ENCODE peak calls at places on chromosomes 7 and 10, in four cellular contexts. F is prostate gland, X is IMR-90, G is stomach. N is an unnamed sample.

GRCh38 chr10:72353963-72354355 is 760 bp downstream of the DNAJB12 start:
- DNase-seq in F (no peak), X (peak), G (no peak), N (no peak)

GRCh38 chr10:5924889-5925288 is 34.8 kb downstream of the FBH1 start:
- DNase-seq in F (no peak), X (no peak), G (no peak), N (no peak)

GRCh38 chr7:130436253-130436652 is 4.6 kb downstream of the CEP41 start:
- DNase-seq in F (no peak), X (no peak), G (no peak), N (no peak)

GRCh38 chr10:43078986-43079273 is 2.1 kb downstream of the RET start:
- DNase-seq in F (no peak), X (no peak), G (no peak), N (no peak)

GRCh38 chr7:27940341-27940740 is 200.4 kb downstream of the TAX1BP1 start:
- DNase-seq in F (no peak), X (no peak), G (no peak), N (no peak)

GRCh38 chr10:59967079-59967478 is 60.7 kb upstream of the CCDC6 start:
- DNase-seq in F (peak), X (no peak), G (no peak), N (no peak)

GRCh38 chr10:26642896-26643653 is 54.4 kb upstream of the PDSS1 start:
- DNase-seq in F (no peak), X (no peak), G (no peak), N (no peak)

GRCh38 chr7:150976529-150977381 is 1.4 kb downstream of the KCNH2 start:
- DNase-seq in F (no peak), X (no peak), G (no peak), N (no peak)

GRCh38 chr7:32223721-32224120 is 153.5 kb upstream of the PDE1C start:
- DNase-seq in F (no peak), X (no peak), G (no peak), N (no peak)

GRCh38 chr7:33918401-33919120 is 13.2 kb downstream of the BMPER start:
- DNase-seq in F (no peak), X (no peak), G (no peak), N (no peak)

GRCh38 chr10:129140861-129141260 is 326.2 kb upstream of the MGMT start:
- DNase-seq in F (no peak), X (no peak), G (no peak), N (no peak)

GRCh38 chr7:158963780-158964222 is 107.4 kb downstream of the DYNC2I1 start:
- DNase-seq in F (no peak), X (no peak), G (no peak), N (no peak)

GRCh38 chr7:73343671-73344380 is 15.9 kb downstream of the FKBP6 start:
- DNase-seq in F (no peak), X (no peak), G (no peak), N (no peak)

GRCh38 chr10:28120043-28120749 is 121.3 kb upstream of the ODAD2 start:
- DNase-seq in F (peak), X (no peak), G (no peak), N (no peak)

GRCh38 chr10:75508239-75508813 is 76.9 kb downstream of the LRMDA start:
- DNase-seq in F (no peak), X (peak), G (no peak), N (no peak)

GRCh38 chr7:87220734-87221215 is 1.2 kb upstream of the TMEM243 start:
- DNase-seq in F (peak), X (no peak), G (no peak), N (no peak)

GRCh38 chr10:110893559-110894179 is 21.9 kb downstream of the PDCD4 start:
- DNase-seq in F (no peak), X (peak), G (no peak), N (no peak)

GRCh38 chr7:49396194-49396593 is 377.2 kb upstream of the VWC2 start:
- DNase-seq in F (no peak), X (no peak), G (no peak), N (no peak)

GRCh38 chr7:57220746-57221145 is 88.5 kb upstream of the ZNF479 start:
- DNase-seq in F (no peak), X (no peak), G (no peak), N (no peak)

GRCh38 chr10:44280615-44281014 is 104.3 kb downstream of the CXCL12 start:
- DNase-seq in F (no peak), X (no peak), G (no peak), N (no peak)

GRCh38 chr10:79178614-79179403 is 110.0 kb downstream of the ZMIZ1 start:
- DNase-seq in F (no peak), X (peak), G (no peak), N (no peak)

GRCh38 chr7:29859491-29860180 is 53.3 kb downstream of the WIPF3 start:
- DNase-seq in F (no peak), X (no peak), G (no peak), N (peak)

GRCh38 chr10:34736976-34737771 is 77.9 kb downstream of the PARD3 start:
- DNase-seq in F (no peak), X (no peak), G (no peak), N (no peak)
- H3K4me3 ChIP-seq in F (no peak), X (no peak), G (no peak), N (no peak)

DNA sequence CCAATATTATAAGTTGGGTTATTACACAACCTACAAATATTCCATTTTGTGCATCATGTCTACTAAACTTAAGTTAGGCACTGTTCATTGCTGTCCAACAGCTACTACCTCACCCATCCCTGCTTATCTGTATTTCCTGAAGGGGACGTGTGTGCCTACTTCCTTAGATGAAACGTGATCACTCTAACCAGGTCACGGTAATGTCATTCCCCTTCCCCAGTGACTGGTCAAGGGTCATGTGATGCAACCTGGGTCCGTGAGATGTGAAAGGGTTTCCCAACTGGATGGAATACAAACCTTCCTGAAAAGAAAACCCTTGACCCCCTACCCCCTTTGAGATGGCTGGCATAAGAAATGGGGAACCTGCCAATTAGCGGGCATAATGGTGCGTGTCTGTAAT is 1.6 kb upstream of the NSMCE4A start:
- DNase-seq in F (no peak), X (no peak), G (no peak), N (no peak)
- TF ChIP-seq POLR2A in F (no peak), X (no peak), G (no peak), N (no peak)

GRCh38 chr7:116235380-116235779 is 25.0 kb downstream of the TES start:
- DNase-seq in F (no peak), X (no peak), G (no peak), N (no peak)
- TF ChIP-seq CTCF in F (no peak), X (no peak), G (no peak), N (no peak)

GRCh38 chr10:51937313-51937712 is 237.9 kb upstream of the CSTF2T start:
- DNase-seq in F (no peak), X (peak), G (no peak), N (no peak)
- H3K4me3 ChIP-seq in F (no peak), X (no peak), G (no peak), N (no peak)

GRCh38 chr7:104499975-104500374 is 171.6 kb downstream of the LHFPL3 start:
- DNase-seq in F (no peak), X (no peak), G (no peak), N (no peak)
- TF ChIP-seq POLR2A in F (no peak), X (no peak), G (no peak), N (no peak)

GRCh38 chr7:41319601-41320000 is 383.3 kb downstream of the INHBA start:
- DNase-seq in F (no peak), X (no peak), G (no peak), N (no peak)

GRCh38 chr7:41316410-41316809 is 386.5 kb downstream of the INHBA start:
- DNase-seq in F (no peak), X (peak), G (no peak), N (no peak)

GRCh38 chr7:41313171-41313570 is 389.7 kb downstream of the INHBA start:
- DNase-seq in F (no peak), X (peak), G (no peak), N (no peak)

GRCh38 chr7:41312235-41312634 is 390.7 kb downstream of the INHBA start:
- DNase-seq in F (no peak), X (no peak), G (no peak), N (no peak)

DNA sequence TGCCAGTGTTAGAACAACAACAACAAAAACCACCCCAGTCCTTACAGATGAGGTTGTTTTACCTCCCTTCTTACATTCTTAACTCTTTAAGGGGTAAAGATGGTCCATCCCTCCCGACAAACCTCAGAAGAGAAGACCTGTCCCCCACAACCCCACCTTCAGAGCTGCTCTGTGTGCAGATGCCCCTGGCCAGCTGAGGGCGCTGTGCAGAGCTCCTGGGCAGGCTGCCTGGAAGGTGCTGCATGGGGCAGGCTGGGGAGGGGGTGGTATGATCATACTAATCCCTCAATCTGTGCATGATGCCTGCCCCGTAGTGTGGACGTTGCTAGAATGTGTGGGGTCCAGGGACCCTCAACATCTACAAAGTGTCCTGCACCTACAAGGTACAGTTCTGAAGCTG is 387.1 kb downstream of the INHBA start:
- DNase-seq in F (no peak), X (no peak), G (no peak), N (no peak)
- TF ChIP-seq CTCF in F (no peak), X (no peak), G (no peak), N (no peak)

DNA sequence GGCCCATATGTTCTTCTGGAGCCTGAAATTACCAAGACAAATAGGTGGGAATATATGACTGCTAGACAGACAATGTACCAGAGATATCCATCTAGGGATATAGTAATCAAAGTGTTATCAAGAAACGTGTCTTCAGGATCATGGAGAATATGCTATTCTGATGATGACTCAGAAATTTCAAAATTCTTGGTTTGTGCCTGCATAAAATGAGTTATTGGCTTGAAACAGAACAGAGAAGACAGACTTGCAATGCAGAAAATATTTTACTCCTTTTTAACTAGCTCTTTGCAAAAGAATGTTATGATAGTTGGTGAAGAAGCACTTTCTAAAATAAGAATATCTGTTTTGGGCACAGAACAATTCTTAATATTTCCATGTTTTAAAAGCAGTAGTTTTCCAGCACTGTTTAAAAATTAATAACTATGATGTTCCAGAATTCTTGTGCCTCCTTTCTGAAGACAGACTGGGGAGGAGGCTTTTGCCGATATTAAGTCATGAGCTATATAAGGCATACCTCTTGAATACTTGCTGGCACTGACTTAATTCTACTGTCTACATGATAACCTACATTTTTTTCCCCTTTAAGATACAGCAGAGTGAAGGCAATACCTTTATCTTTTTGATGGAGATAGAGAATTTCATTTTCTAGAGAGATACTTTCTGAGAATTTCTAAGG is 34.4 kb upstream of the CABCOCO1 start:
- DNase-seq in F (no peak), X (peak), G (no peak), N (no peak)
- H3K4me3 ChIP-seq in F (no peak), X (no peak), G (no peak), N (no peak)

GRCh38 chr7:157139142-157140117 is 704 bp downstream of the UBE3C start:
- DNase-seq in F (peak), X (peak), G (peak), N (peak)
- TF ChIP-seq POLR2A in F (no peak), X (no peak), G (no peak), N (no peak)

N was measured in lower leg skin.